ENCODE peak calls at places on chromosomes 3 and 15, in five cellular contexts. M, B, K, D and I are unnamed samples. For H3K4me1, the result is how much of the 10 kb centered on the place peaks cover.

GRCh38 chr15:67914537-67915373 is 74.9 kb upstream of the RNU6-1 start:
- DNase-seq in M (no peak), B (no peak), K (peak), D (peak), I (no peak)

GRCh38 chr15:39331584-39331983 is 249.3 kb upstream of the THBS1 start:
- DNase-seq in M (peak), B (no peak), K (no peak), D (no peak), I (no peak)

GRCh38 chr15:81889480-81889871 is 156.3 kb downstream of the MEX3B start:
- DNase-seq in M (no peak), B (no peak), K (no peak), D (no peak), I (no peak)

GRCh38 chr3:187227658-187228258 is 30.5 kb downstream of the RTP1 start:
- DNase-seq in M (no peak), B (no peak), K (no peak), D (no peak), I (no peak)

GRCh38 chr3:12549971-12550760 is 4.9 kb upstream of the MKRN2OS start:
- DNase-seq in M (no peak), B (no peak), K (no peak), D (no peak), I (no peak)

GRCh38 chr15:94306700-94307650 is 75.6 kb downstream of the MCTP2 start:
- DNase-seq in M (no peak), B (no peak), K (no peak), D (no peak), I (no peak)

GRCh38 chr15:73331991-73332925 is 36.5 kb downstream of the HCN4 start:
- DNase-seq in M (no peak), B (no peak), K (no peak), D (no peak), I (peak)

GRCh38 chr15:36361351-36361870 is 218.0 kb upstream of the CDIN1 start:
- DNase-seq in M (no peak), B (no peak), K (no peak), D (no peak), I (no peak)

GRCh38 chr3:133489466-133490085 is 83.9 kb upstream of the CDV3 start:
- DNase-seq in M (no peak), B (no peak), K (peak), D (no peak), I (no peak)

GRCh38 chr3:129606522-129607390 is at the start of gene PLXND1:
- DNase-seq in M (peak), B (peak), K (peak), D (no peak), I (peak)

GRCh38 chr15:27645672-27646071 is 453.4 kb downstream of the OCA2 start:
- DNase-seq in M (no peak), B (no peak), K (peak), D (no peak), I (no peak)

GRCh38 chr3:141913150-141913811 is 36.8 kb downstream of the ATP1B3 start:
- DNase-seq in M (no peak), B (peak), K (peak), D (no peak), I (no peak)

GRCh38 chr3:48504051-48504946 is at the start of gene SHISA5:
- DNase-seq in M (peak), B (peak), K (peak), D (no peak), I (peak)

GRCh38 chr3:39408493-39409372 is 2.2 kb downstream of the RPSA start:
- DNase-seq in M (no peak), B (no peak), K (no peak), D (no peak), I (no peak)

GRCh38 chr3:38438421-38438820 is 15.3 kb upstream of the ACVR2B start:
- DNase-seq in M (no peak), B (no peak), K (no peak), D (no peak), I (no peak)

GRCh38 chr3:117408811-117409210 is 699.2 kb downstream of the TUSC7 start:
- DNase-seq in M (no peak), B (no peak), K (no peak), D (no peak), I (no peak)

GRCh38 chr3:13235079-13235478 is 161.8 kb upstream of the IQSEC1 start:
- DNase-seq in M (no peak), B (peak), K (peak), D (no peak), I (peak)

GRCh38 chr3:97698691-97699090 is 65.9 kb upstream of the ARL6 start:
- DNase-seq in M (no peak), B (no peak), K (no peak), D (no peak), I (no peak)

GRCh38 chr15:34719883-34720148 is 35.0 kb downstream of the GJD2 start:
- DNase-seq in M (no peak), B (no peak), K (no peak), D (no peak), I (no peak)

GRCh38 chr15:25735550-25736384 is 127.4 kb downstream of the ATP10A start:
- DNase-seq in M (no peak), B (no peak), K (no peak), D (no peak), I (no peak)
- TF ChIP-seq POLR2AphosphoS5 in M (no peak), B (no peak), K (no peak), D (no peak), I (no peak)

GRCh38 chr3:4828279-4829030 is 150.8 kb upstream of the BHLHE40 start:
- DNase-seq in M (no peak), B (no peak), K (no peak), D (no peak), I (no peak)
- H3K4me1 ChIP-seq in M (under half), B (half or more), K (under half), D (under half), I (half or more)

DNA sequence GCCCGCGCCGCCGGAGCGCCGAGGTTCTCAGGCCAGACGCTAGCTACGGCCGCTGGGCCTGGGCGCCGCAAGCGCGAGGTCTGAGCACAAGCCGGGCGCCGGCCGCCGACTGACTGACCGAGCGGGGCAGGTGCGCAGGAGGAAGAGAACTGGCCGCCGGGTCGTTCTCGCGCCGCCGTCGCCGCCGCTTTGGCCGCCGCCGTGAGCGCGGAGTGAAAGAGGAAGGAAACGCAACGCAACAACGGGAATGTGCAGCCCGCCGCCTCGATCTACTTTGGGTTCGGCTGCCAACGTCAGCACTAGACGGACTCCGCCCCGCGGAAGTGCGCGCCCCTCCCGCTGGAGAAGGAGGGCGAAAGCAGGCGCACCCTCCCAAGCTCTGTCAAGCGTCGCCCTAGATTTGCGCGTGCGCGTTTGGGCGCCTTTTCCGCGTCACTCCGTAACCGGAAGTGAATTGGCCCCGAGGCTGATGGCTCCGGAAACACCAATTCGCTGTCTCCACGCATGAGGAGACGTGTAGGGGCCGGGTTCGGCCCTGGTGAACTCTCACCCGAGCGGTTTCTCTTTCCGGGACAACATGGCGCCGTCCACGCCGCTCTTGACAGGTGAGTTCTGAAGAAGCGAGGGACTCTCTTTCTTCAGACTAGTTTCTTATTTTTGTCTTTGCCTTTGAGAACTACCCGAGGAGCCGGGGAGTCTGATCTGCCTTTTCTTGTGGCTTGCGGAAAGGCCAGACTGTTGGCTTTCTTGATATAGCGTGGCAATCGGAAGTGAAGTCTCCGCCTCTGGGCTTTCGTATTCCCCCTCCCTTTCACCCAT is at the start of the genes EIF2A and SERP1:
- DNase-seq in M (peak), B (peak), K (peak), D (peak), I (peak)
- TF ChIP-seq POLR2AphosphoS5 in M (peak), B (peak), K (peak), D (peak), I (peak)

DNA sequence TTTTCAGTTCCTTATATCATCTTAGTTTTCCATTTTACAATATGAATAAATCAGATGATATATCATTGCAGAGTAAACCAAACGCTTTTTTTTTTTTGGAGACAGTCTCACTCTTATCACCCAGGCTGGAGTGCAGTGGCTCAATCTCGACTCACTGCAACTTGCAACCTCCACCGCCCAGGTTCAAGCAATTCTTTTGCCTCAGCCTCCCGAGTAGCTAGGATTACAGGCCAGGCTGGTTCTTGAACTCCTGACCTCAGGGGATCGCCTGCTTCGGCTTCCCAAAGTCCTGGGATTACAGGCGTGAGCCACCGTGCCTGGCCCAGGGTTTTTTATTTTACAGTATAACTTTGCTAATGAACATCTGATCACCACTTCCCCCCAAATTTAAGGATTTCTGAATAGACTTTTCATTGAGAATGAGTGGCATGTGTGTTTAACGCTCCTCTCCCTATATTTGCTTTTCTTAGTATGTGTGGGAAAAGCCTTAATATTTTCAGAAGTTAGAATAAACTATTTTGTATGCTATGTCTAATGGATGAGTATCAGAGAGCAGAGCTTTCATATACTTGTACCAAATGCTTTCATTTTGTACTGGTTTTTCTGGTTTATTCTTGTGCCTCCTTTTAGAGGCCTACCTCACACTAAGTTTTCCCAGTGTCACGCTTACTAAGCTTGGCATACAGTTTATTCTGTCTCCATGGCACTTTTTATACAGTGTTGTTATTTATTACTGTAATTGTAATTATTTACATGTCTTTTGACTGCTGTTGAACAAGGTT is 5.7 kb upstream of the EBLN2 start:
- DNase-seq in M (no peak), B (no peak), K (no peak), D (no peak), I (no peak)
- H3K4me1 ChIP-seq in M (under half), B (under half), K (under half), D (under half), I (under half)

DNA sequence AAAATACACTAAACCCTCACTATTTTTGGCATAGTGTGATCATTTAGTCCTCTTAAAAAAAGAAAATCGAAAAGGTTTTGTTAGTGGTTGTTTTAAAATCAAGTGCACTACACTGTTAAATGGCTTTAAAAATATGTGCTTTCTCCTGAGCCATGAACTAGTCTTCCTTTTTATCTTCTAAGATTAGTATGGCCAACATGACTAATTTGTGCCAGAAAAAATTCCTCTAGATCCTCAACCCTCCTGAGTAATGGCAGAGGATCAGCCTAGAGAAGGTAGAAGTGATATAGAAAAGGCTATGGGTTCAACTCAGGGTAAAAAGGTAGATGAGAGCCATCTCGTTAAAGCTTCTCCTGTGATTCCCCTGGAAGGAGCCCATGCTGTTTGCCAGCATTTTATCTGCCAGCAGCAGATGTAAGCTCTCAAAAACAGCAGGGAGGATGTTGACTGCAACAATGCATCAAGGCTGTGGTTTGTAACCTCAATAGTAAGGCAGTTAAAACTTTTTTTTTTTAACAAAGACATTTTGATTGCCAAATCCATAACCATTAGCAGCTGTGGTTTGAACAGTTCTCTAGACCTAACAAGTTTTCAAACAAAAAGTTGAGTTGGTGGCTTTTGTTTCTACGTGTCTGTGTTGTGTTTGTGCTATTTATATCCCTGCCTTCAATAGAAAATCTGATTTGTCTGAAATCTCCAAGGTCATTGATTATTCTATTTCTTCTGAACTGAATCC is 30.2 kb upstream of the ZNF609 start:
- DNase-seq in M (no peak), B (no peak), K (peak), D (no peak), I (no peak)
- TF ChIP-seq POLR2AphosphoS5 in M (no peak), B (peak), K (no peak), D (no peak), I (no peak)

DNA sequence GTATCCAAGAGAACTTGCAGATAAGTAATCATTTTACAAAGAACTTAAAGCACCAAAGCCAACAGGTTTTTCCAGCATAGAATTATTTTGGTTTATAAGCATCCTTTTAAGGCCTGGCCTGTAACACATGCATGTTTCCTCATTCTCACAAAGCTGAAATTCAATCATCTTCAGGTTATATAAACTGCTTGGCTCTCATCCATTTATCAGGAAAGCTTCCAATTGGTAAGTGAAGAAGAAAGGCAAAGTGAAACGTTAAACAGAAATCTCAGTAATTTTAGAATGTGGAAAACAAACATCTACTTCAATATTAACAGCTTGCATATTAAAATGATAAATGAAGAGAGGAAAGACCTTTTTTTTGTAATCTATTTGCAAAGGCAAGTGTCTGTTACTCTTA is 1.6 kb downstream of the SERP1 start:
- DNase-seq in M (no peak), B (no peak), K (no peak), D (no peak), I (no peak)
- H3K4me1 ChIP-seq in M (under half), B (under half), K (under half), D (under half), I (half or more)

GRCh38 chr15:43292375-43293078 is 25.8 kb upstream of the TGM5 start:
- DNase-seq in M (no peak), B (no peak), K (no peak), D (no peak), I (no peak)
- TF ChIP-seq POLR2AphosphoS5 in M (no peak), B (no peak), K (no peak), D (no peak), I (no peak)

GRCh38 chr15:85726446-85726845 is 68.3 kb downstream of the KLHL25 start:
- DNase-seq in M (no peak), B (no peak), K (no peak), D (no peak), I (no peak)

GRCh38 chr15:85725019-85725418 is 69.7 kb downstream of the KLHL25 start:
- DNase-seq in M (no peak), B (no peak), K (no peak), D (no peak), I (no peak)

GRCh38 chr15:85727068-85727467 is 67.7 kb downstream of the KLHL25 start:
- DNase-seq in M (no peak), B (no peak), K (no peak), D (no peak), I (no peak)

GRCh38 chr15:85723960-85724945 is 70.5 kb downstream of the KLHL25 start:
- DNase-seq in M (no peak), B (no peak), K (no peak), D (no peak), I (no peak)

GRCh38 chr15:85725564-85725963 is 69.2 kb downstream of the KLHL25 start:
- DNase-seq in M (no peak), B (no peak), K (no peak), D (no peak), I (no peak)
- H3K4me1 ChIP-seq in M (under half), B (under half), K (under half), D (under half), I (under half)

DNA sequence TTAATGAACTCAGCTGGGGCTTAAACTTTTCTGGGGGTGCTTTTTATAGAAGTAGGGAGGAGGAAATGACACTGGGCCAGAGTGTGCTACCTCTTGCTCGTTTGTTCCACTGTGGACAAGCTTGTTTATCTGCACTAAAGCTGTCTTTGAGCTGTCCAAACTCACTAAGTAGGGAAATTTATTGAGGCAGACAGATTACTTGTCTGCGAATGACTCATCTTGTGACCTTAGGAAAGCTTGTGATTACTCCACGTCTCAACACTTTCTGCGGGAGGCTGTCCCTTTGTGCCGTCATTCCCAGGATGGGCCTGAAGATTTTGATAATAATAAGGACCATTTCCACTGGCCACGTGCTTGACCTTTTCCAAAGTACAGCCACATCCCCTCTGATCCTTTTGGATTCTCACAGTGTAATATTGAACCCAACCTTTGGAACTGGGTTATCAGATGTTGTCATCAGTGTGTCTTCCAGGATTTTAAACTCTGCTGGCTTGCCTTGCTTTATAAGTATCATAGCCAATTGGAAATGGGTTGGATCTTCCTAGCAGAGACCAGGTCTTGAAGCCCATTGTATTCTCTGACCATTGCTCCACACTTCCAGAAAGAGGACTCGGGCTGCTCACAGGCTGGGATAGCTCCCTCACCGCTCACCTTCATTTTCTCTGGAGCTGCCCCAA is 84.7 kb downstream of the AGBL1 start:
- DNase-seq in M (no peak), B (no peak), K (no peak), D (no peak), I (no peak)
- TF ChIP-seq POLR2AphosphoS5 in M (no peak), B (peak), K (no peak), D (no peak), I (no peak)